ENCODE peak calls at places on chromosomes 6 and 20, in five cellular contexts. One of them, this sample, is unnamed.
A peak's percentile ranks its signal among the peaks of the same experiment; 100 is the strongest.

GRCh38 chr6:149014631-149015171 is 267.9 kb downstream of the UST start:
- DNase-seq in renal cortical epithelial cell: no peak
- DNase-seq in OCI-M1: no peak
- DNase-seq in endodermal cell: peak; percentile 89
- DNase-seq in 8988T: no peak
- DNase-seq in this sample: no peak

GRCh38 chr20:23145281-23145700 is 59.2 kb upstream of the CD93 start:
- DNase-seq in renal cortical epithelial cell: peak; percentile 40
- DNase-seq in OCI-M1: peak; percentile 10
- DNase-seq in endodermal cell: no peak
- DNase-seq in 8988T: no peak
- DNase-seq in this sample: no peak

GRCh38 chr20:297925-298754 is 770 bp downstream of the ZCCHC3 start:
- DNase-seq in renal cortical epithelial cell: peak; percentile 47
- DNase-seq in OCI-M1: peak; percentile 77
- DNase-seq in endodermal cell: peak; percentile 73
- DNase-seq in 8988T: peak; percentile 42
- DNase-seq in this sample: peak; percentile 81

GRCh38 chr6:49321673-49322072 is 141.4 kb downstream of the MMUT start:
- DNase-seq in renal cortical epithelial cell: no peak
- DNase-seq in OCI-M1: no peak
- DNase-seq in endodermal cell: no peak
- DNase-seq in 8988T: no peak
- DNase-seq in this sample: no peak

GRCh38 chr6:108798672-108799355 is 49.4 kb upstream of the ARMC2 start:
- DNase-seq in renal cortical epithelial cell: no peak
- DNase-seq in OCI-M1: peak; percentile 61
- DNase-seq in endodermal cell: peak; percentile 68
- DNase-seq in 8988T: no peak
- DNase-seq in this sample: no peak

GRCh38 chr6:122048570-122048969 is 350.9 kb upstream of the HSF2 start:
- DNase-seq in renal cortical epithelial cell: no peak
- DNase-seq in OCI-M1: no peak
- DNase-seq in endodermal cell: no peak
- DNase-seq in 8988T: no peak
- DNase-seq in this sample: no peak

GRCh38 chr6:144012534-144012933 is 4.5 kb upstream of the PLAGL1 start:
- DNase-seq in renal cortical epithelial cell: no peak
- DNase-seq in OCI-M1: no peak
- DNase-seq in endodermal cell: no peak
- DNase-seq in 8988T: no peak
- DNase-seq in this sample: no peak

GRCh38 chr20:47070176-47070575 is 175.5 kb downstream of the EYA2 start:
- DNase-seq in renal cortical epithelial cell: no peak
- DNase-seq in OCI-M1: no peak
- DNase-seq in endodermal cell: no peak
- DNase-seq in 8988T: no peak
- DNase-seq in this sample: no peak

GRCh38 chr6:40328376-40328987 is 258.7 kb downstream of the LRFN2 start:
- DNase-seq in renal cortical epithelial cell: no peak
- DNase-seq in OCI-M1: peak; percentile 19
- DNase-seq in endodermal cell: peak; percentile 94
- DNase-seq in 8988T: no peak
- DNase-seq in this sample: no peak

GRCh38 chr20:24670981-24671380 is 201.6 kb downstream of the SYNDIG1 start:
- DNase-seq in renal cortical epithelial cell: no peak
- DNase-seq in OCI-M1: no peak
- DNase-seq in endodermal cell: no peak
- DNase-seq in 8988T: no peak
- DNase-seq in this sample: no peak

GRCh38 chr6:35948725-35949124 is 27.8 kb upstream of the SRPK1 start:
- DNase-seq in renal cortical epithelial cell: peak; percentile 28
- DNase-seq in OCI-M1: peak; percentile 63
- DNase-seq in endodermal cell: peak; percentile 82
- DNase-seq in 8988T: no peak
- DNase-seq in this sample: no peak

GRCh38 chr6:32075781-32076494 is 33.2 kb downstream of the TNXB start:
- DNase-seq in renal cortical epithelial cell: no peak
- DNase-seq in OCI-M1: no peak
- DNase-seq in endodermal cell: no peak
- DNase-seq in 8988T: no peak
- DNase-seq in this sample: no peak

GRCh38 chr6:16764188-16764950 is 3.1 kb upstream of the ATXN1 start:
- DNase-seq in renal cortical epithelial cell: peak; percentile 55
- DNase-seq in OCI-M1: peak; percentile 49
- DNase-seq in endodermal cell: no peak
- DNase-seq in 8988T: no peak
- DNase-seq in this sample: no peak

GRCh38 chr20:17874271-17875105 is 94.1 kb downstream of the SNX5 start:
- DNase-seq in renal cortical epithelial cell: no peak
- DNase-seq in OCI-M1: no peak
- DNase-seq in endodermal cell: no peak
- DNase-seq in 8988T: no peak
- DNase-seq in this sample: no peak

GRCh38 chr6:797479-798077 is 104.6 kb upstream of the EXOC2 start:
- DNase-seq in renal cortical epithelial cell: peak; percentile 55
- DNase-seq in OCI-M1: peak; percentile 72
- DNase-seq in endodermal cell: peak; percentile 73
- DNase-seq in 8988T: no peak
- DNase-seq in this sample: no peak

GRCh38 chr6:105790635-105791034 is 295.5 kb upstream of the PRDM1 start:
- DNase-seq in renal cortical epithelial cell: no peak
- DNase-seq in OCI-M1: peak; percentile 45
- DNase-seq in endodermal cell: no peak
- DNase-seq in 8988T: no peak
- DNase-seq in this sample: no peak

GRCh38 chr6:4085329-4085695 is 6.4 kb upstream of the FAM217A start:
- DNase-seq in renal cortical epithelial cell: peak; percentile 54
- DNase-seq in OCI-M1: no peak
- DNase-seq in endodermal cell: no peak
- DNase-seq in 8988T: no peak
- DNase-seq in this sample: no peak

GRCh38 chr6:84441456-84441855 is 214.0 kb upstream of the CEP162 start:
- DNase-seq in renal cortical epithelial cell: no peak
- DNase-seq in OCI-M1: no peak
- DNase-seq in endodermal cell: no peak
- DNase-seq in 8988T: no peak
- DNase-seq in this sample: no peak

GRCh38 chr6:154457046-154457713 is 53.3 kb downstream of the CNKSR3 start:
- DNase-seq in renal cortical epithelial cell: peak; percentile 82
- DNase-seq in OCI-M1: no peak
- DNase-seq in endodermal cell: no peak
- DNase-seq in 8988T: no peak
- DNase-seq in this sample: no peak

GRCh38 chr6:63635165-63635562 is 438 bp upstream of the PHF3 start:
- DNase-seq in renal cortical epithelial cell: no peak
- DNase-seq in OCI-M1: peak; percentile 74
- DNase-seq in endodermal cell: no peak
- DNase-seq in 8988T: no peak
- DNase-seq in this sample: no peak

GRCh38 chr6:15504581-15505350 is 158.1 kb downstream of the DTNBP1 start:
- DNase-seq in renal cortical epithelial cell: peak; percentile 97
- DNase-seq in OCI-M1: no peak
- DNase-seq in endodermal cell: no peak
- DNase-seq in 8988T: no peak
- DNase-seq in this sample: peak; percentile 82

GRCh38 chr6:38554700-38555413 is 84.9 kb downstream of the BTBD9 start:
- DNase-seq in renal cortical epithelial cell: peak; percentile 67
- DNase-seq in OCI-M1: no peak
- DNase-seq in endodermal cell: no peak
- DNase-seq in 8988T: no peak
- DNase-seq in this sample: no peak

GRCh38 chr6:95489185-95489863 is 88.0 kb upstream of the MANEA start:
- DNase-seq in renal cortical epithelial cell: no peak
- DNase-seq in OCI-M1: no peak
- DNase-seq in endodermal cell: no peak
- DNase-seq in 8988T: no peak
- DNase-seq in this sample: no peak

GRCh38 chr6:9126845-9127560 is 691.7 kb upstream of the SLC35B3 start:
- DNase-seq in renal cortical epithelial cell: peak; percentile 1
- DNase-seq in OCI-M1: no peak
- DNase-seq in endodermal cell: no peak
- DNase-seq in 8988T: peak; percentile 17
- DNase-seq in this sample: no peak

GRCh38 chr6:158629376-158630221 is 14.9 kb downstream of the DYNLT1 start:
- DNase-seq in renal cortical epithelial cell: no peak
- DNase-seq in OCI-M1: no peak
- DNase-seq in endodermal cell: peak; percentile 86
- DNase-seq in 8988T: no peak
- DNase-seq in this sample: no peak

GRCh38 chr6:169253745-169254238 is at the start of gene THBS2:
- DNase-seq in renal cortical epithelial cell: peak; percentile 60
- DNase-seq in OCI-M1: no peak
- DNase-seq in endodermal cell: peak; percentile 65
- DNase-seq in 8988T: no peak
- DNase-seq in this sample: peak; percentile 77

GRCh38 chr6:106825156-106825555 is 149.4 kb downstream of the CD24 start:
- DNase-seq in renal cortical epithelial cell: peak; percentile 95
- DNase-seq in OCI-M1: no peak
- DNase-seq in endodermal cell: no peak
- DNase-seq in 8988T: no peak
- DNase-seq in this sample: no peak

This sample was measured in sciatic nerve.